ENCODE peak calls at places on chromosomes 4 and X, in four cellular contexts. One of them, this sample, is unnamed.

GRCh38 chr4:148283665-148284064 is 158.5 kb downstream of the NR3C2 start:
- DNase-seq in germinal center: no peak
- DNase-seq in NCI-H1092: no peak
- DNase-seq in uterus: no peak
- DNase-seq in this sample: no peak

GRCh38 chr4:153541426-153542096 is 75.4 kb downstream of the TMEM131L start:
- DNase-seq in NCI-H1092: no peak
- DNase-seq in germinal center: no peak
- DNase-seq in uterus: no peak
- DNase-seq in this sample: no peak

GRCh38 chr4:168415911-168416310 is 64.4 kb downstream of the DDX60L start:
- DNase-seq in uterus: no peak
- DNase-seq in NCI-H1092: no peak
- DNase-seq in germinal center: no peak
- DNase-seq in this sample: no peak

GRCh38 chr4:147782087-147782781 is 50.3 kb downstream of the ARHGAP10 start:
- DNase-seq in uterus: no peak
- DNase-seq in NCI-H1092: no peak
- DNase-seq in germinal center: no peak
- DNase-seq in this sample: no peak

GRCh38 chrX:11478971-11479370 is 185.8 kb downstream of the AMELX start:
- DNase-seq in uterus: no peak
- DNase-seq in germinal center: no peak
- DNase-seq in NCI-H1092: no peak
- DNase-seq in this sample: no peak

GRCh38 chr4:172578712-172579111 is 589.9 kb upstream of the GALNT7 start:
- DNase-seq in uterus: no peak
- DNase-seq in germinal center: no peak
- DNase-seq in NCI-H1092: no peak
- DNase-seq in this sample: no peak

GRCh38 chrX:136209016-136209738 is 42.0 kb downstream of the MAP7D3 start:
- DNase-seq in germinal center: peak
- DNase-seq in NCI-H1092: no peak
- DNase-seq in uterus: peak
- DNase-seq in this sample: peak

GRCh38 chr4:72677886-72678285 is 108.9 kb upstream of the ADAMTS3 start:
- DNase-seq in NCI-H1092: no peak
- DNase-seq in germinal center: no peak
- DNase-seq in uterus: no peak
- DNase-seq in this sample: no peak

GRCh38 chr4:7808752-7809151 is 130.9 kb downstream of the AFAP1 start:
- DNase-seq in uterus: no peak
- DNase-seq in NCI-H1092: no peak
- DNase-seq in germinal center: no peak
- DNase-seq in this sample: no peak

GRCh38 chr4:42268824-42269223 is 116.4 kb upstream of the BEND4 start:
- DNase-seq in NCI-H1092: no peak
- DNase-seq in uterus: no peak
- DNase-seq in germinal center: no peak
- DNase-seq in this sample: no peak

GRCh38 chr4:15738877-15739276 is 36.0 kb downstream of the BST1 start:
- DNase-seq in NCI-H1092: no peak
- DNase-seq in uterus: no peak
- DNase-seq in germinal center: no peak
- DNase-seq in this sample: no peak

GRCh38 chrX:134481339-134481738 is 21.4 kb downstream of the HPRT1 start:
- DNase-seq in germinal center: no peak
- DNase-seq in uterus: no peak
- DNase-seq in NCI-H1092: no peak
- DNase-seq in this sample: no peak

GRCh38 chr4:120749445-120750151 is 172.9 kb downstream of the PRDM5 start:
- DNase-seq in uterus: no peak
- DNase-seq in germinal center: peak
- DNase-seq in NCI-H1092: peak
- DNase-seq in this sample: no peak

GRCh38 chrX:95762716-95763115 is 921.9 kb upstream of the DIAPH2 start:
- DNase-seq in germinal center: no peak
- DNase-seq in NCI-H1092: no peak
- DNase-seq in uterus: no peak
- DNase-seq in this sample: peak

GRCh38 chrX:31333181-31333831 is 261.5 kb upstream of the FTHL17 start:
- DNase-seq in NCI-H1092: no peak
- DNase-seq in uterus: no peak
- DNase-seq in germinal center: no peak
- DNase-seq in this sample: no peak

GRCh38 chr4:1167244-1167949 is 5.0 kb downstream of the SPON2 start:
- DNase-seq in uterus: peak
- DNase-seq in NCI-H1092: peak
- DNase-seq in germinal center: peak
- DNase-seq in this sample: peak

GRCh38 chr4:160026720-160027119 is 923.8 kb downstream of the RAPGEF2 start:
- DNase-seq in germinal center: no peak
- DNase-seq in uterus: no peak
- DNase-seq in NCI-H1092: no peak
- DNase-seq in this sample: no peak

GRCh38 chr4:73309211-73309610 is 50.6 kb upstream of the ANKRD17 start:
- DNase-seq in germinal center: no peak
- DNase-seq in uterus: no peak
- DNase-seq in NCI-H1092: no peak
- DNase-seq in this sample: no peak

GRCh38 chr4:40211224-40212185 is 14.7 kb downstream of the RHOH start:
- DNase-seq in germinal center: no peak
- DNase-seq in uterus: no peak
- DNase-seq in NCI-H1092: no peak
- DNase-seq in this sample: no peak

GRCh38 chr4:174120446-174121142 is 162.9 kb downstream of the FBXO8 start:
- DNase-seq in germinal center: peak
- DNase-seq in NCI-H1092: peak
- DNase-seq in uterus: peak
- DNase-seq in this sample: peak

GRCh38 chr4:143358923-143359694 is 22.4 kb downstream of the GAB1 start:
- DNase-seq in uterus: no peak
- DNase-seq in germinal center: peak
- DNase-seq in NCI-H1092: no peak
- DNase-seq in this sample: no peak

GRCh38 chr4:99637174-99637573 is 20.5 kb downstream of the C4orf54 start:
- DNase-seq in germinal center: no peak
- DNase-seq in uterus: no peak
- DNase-seq in NCI-H1092: no peak
- DNase-seq in this sample: no peak

GRCh38 chr4:120922390-120923200 is at the start of gene PRDM5:
- DNase-seq in uterus: peak
- DNase-seq in NCI-H1092: no peak
- DNase-seq in germinal center: peak
- DNase-seq in this sample: peak

GRCh38 chr4:177375372-177375771 is 65.7 kb downstream of the NEIL3 start:
- DNase-seq in uterus: no peak
- DNase-seq in germinal center: no peak
- DNase-seq in NCI-H1092: no peak
- DNase-seq in this sample: no peak

GRCh38 chrX:40120838-40121580 is 23.3 kb upstream of the BCOR start:
- DNase-seq in germinal center: no peak
- DNase-seq in NCI-H1092: no peak
- DNase-seq in uterus: no peak
- DNase-seq in this sample: no peak

GRCh38 chrX:139831689-139832456 is 101.0 kb downstream of the ATP11C start:
- DNase-seq in uterus: no peak
- DNase-seq in NCI-H1092: no peak
- DNase-seq in germinal center: no peak
- DNase-seq in this sample: no peak

GRCh38 chr4:6175426-6175825 is 24.9 kb downstream of the JAKMIP1 start:
- DNase-seq in uterus: no peak
- DNase-seq in NCI-H1092: no peak
- DNase-seq in germinal center: no peak
- DNase-seq in this sample: no peak